ENCODE peak calls at places on chromosomes 2 and 18, in four cellular contexts. One of them, this sample, is unnamed.

GRCh38 chr18:41870817-41871216 is 84.2 kb upstream of the PIK3C3 start:
- DNase-seq in heart right ventricle: no peak
- DNase-seq in epithelial cell of esophagus: peak; percentile 83
- DNase-seq in BJ: no peak
- DNase-seq in this sample: peak; percentile 59

GRCh38 chr2:191637182-191638078 is 40.5 kb upstream of the NABP1 start:
- DNase-seq in heart right ventricle: no peak
- DNase-seq in epithelial cell of esophagus: peak; percentile 92
- DNase-seq in BJ: no peak
- DNase-seq in this sample: peak; percentile 36

GRCh38 chr2:144183744-144184143 is 336.2 kb downstream of the ZEB2 start:
- DNase-seq in heart right ventricle: no peak
- DNase-seq in epithelial cell of esophagus: no peak
- DNase-seq in BJ: peak; percentile 76
- DNase-seq in this sample: no peak

GRCh38 chr2:215136669-215137328 is 1.6 kb downstream of the ABCA12 start:
- DNase-seq in heart right ventricle: no peak
- DNase-seq in epithelial cell of esophagus: peak; percentile 94
- DNase-seq in BJ: no peak
- DNase-seq in this sample: peak; percentile 65

GRCh38 chr2:221134718-221135117 is 437.4 kb downstream of the EPHA4 start:
- DNase-seq in heart right ventricle: no peak
- DNase-seq in epithelial cell of esophagus: no peak
- DNase-seq in BJ: no peak
- DNase-seq in this sample: no peak

GRCh38 chr2:183248866-183249567 is 124.8 kb downstream of the NUP35 start:
- DNase-seq in heart right ventricle: no peak
- DNase-seq in epithelial cell of esophagus: peak; percentile 56
- DNase-seq in BJ: no peak
- DNase-seq in this sample: peak; percentile 54

GRCh38 chr2:222797308-222797707 is 63.5 kb upstream of the ACSL3 start:
- DNase-seq in heart right ventricle: no peak
- DNase-seq in epithelial cell of esophagus: no peak
- DNase-seq in BJ: peak; percentile 17
- DNase-seq in this sample: peak; percentile 53

GRCh38 chr2:207879536-207879935 is 109.8 kb upstream of the FZD5 start:
- DNase-seq in heart right ventricle: no peak
- DNase-seq in epithelial cell of esophagus: peak; percentile 6
- DNase-seq in BJ: peak; percentile 61
- DNase-seq in this sample: no peak

GRCh38 chr2:7031424-7032245 is 114.4 kb downstream of the RNF144A start:
- DNase-seq in heart right ventricle: no peak
- DNase-seq in epithelial cell of esophagus: peak; percentile 55
- DNase-seq in BJ: no peak
- DNase-seq in this sample: peak; percentile 99

GRCh38 chr2:95099910-95100309 is 21.7 kb downstream of the MRPS5 start:
- DNase-seq in heart right ventricle: no peak
- DNase-seq in epithelial cell of esophagus: no peak
- DNase-seq in BJ: no peak
- DNase-seq in this sample: no peak

GRCh38 chr2:908568-908967 is 42.1 kb upstream of the SNTG2 start:
- DNase-seq in heart right ventricle: no peak
- DNase-seq in epithelial cell of esophagus: no peak
- DNase-seq in BJ: no peak
- DNase-seq in this sample: no peak

GRCh38 chr2:105125428-105125827 is 87.6 kb downstream of the MRPS9 start:
- DNase-seq in heart right ventricle: no peak
- DNase-seq in epithelial cell of esophagus: no peak
- DNase-seq in BJ: no peak
- DNase-seq in this sample: no peak

GRCh38 chr2:96830064-96830562 is 13.7 kb downstream of the ANKRD23 start:
- DNase-seq in heart right ventricle: no peak
- DNase-seq in epithelial cell of esophagus: no peak
- DNase-seq in BJ: no peak
- DNase-seq in this sample: no peak
- TF ChIP-seq CTCF in heart right ventricle: no peak
- TF ChIP-seq CTCF in epithelial cell of esophagus: no peak
- TF ChIP-seq CTCF in BJ: no peak
- TF ChIP-seq CTCF in this sample: no peak

DNA sequence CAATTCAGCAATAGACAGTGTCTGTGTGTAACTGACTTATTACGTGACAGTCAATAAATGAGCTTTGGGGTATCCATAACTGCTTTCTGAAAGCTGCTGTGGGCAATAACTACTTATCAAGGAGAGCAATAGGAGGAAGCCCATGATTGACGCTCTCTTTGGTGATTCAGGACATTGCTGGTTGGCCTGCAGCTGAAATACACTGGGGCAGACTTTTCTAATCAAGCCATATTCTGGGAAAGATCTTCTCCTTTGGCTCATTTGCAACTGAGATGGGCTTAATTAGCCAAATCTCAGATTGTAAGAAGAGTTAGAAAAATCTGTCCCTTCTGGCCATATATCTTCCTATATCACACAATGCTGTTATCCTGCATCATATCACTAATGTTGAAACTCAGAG is 24.0 kb upstream of the CCBE1 start:
- DNase-seq in heart right ventricle: no peak
- DNase-seq in epithelial cell of esophagus: no peak
- DNase-seq in BJ: no peak
- DNase-seq in this sample: no peak
- TF ChIP-seq CTCF in heart right ventricle: no peak
- TF ChIP-seq CTCF in epithelial cell of esophagus: no peak
- TF ChIP-seq CTCF in BJ: no peak
- TF ChIP-seq CTCF in this sample: no peak

DNA sequence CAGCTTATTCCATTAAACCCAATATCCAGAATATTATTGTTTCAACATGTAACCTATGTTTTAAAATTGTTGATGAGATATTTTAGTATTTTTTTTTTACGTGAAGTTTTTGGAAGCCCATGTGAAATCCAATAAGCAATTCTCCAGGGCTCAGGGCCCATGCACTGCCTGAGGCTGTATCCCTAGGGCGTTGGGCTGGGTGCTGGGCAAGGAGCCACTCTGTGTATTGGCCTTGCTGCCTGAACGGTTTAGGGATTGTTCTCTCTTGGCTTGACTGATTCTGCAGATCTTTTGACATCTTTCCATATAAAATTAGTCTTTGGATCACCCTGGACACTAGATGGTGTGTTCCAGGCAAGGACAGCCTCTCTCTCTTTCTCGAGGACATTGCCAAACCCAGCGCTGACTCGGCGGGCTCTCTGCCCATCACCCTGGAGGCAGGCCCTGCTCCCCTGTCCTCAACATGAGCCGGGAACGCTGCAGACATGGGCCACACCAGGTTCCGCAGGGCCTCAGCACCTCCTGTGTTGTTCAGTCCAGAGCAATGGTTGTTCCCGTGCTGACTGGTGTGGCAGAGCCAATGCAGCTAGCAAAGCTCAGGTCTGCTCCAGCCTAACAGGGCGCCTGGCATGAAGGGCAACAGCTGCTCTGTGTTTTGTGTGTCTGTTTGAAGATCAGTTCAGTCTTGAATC is 163.0 kb downstream of the SEPTIN10 start:
- DNase-seq in heart right ventricle: peak; percentile 51
- DNase-seq in epithelial cell of esophagus: no peak
- DNase-seq in BJ: no peak
- DNase-seq in this sample: no peak
- TF ChIP-seq CTCF in heart right ventricle: no peak
- TF ChIP-seq CTCF in epithelial cell of esophagus: no peak
- TF ChIP-seq CTCF in BJ: no peak
- TF ChIP-seq CTCF in this sample: no peak

GRCh38 chr2:141618457-141618856 is 512.4 kb downstream of the LRP1B start:
- DNase-seq in heart right ventricle: no peak
- DNase-seq in epithelial cell of esophagus: no peak
- DNase-seq in BJ: no peak
- DNase-seq in this sample: no peak
- TF ChIP-seq CTCF in heart right ventricle: no peak
- TF ChIP-seq CTCF in epithelial cell of esophagus: no peak
- TF ChIP-seq CTCF in BJ: no peak
- TF ChIP-seq CTCF in this sample: no peak

GRCh38 chr2:22043784-22044183 is 920.0 kb downstream of the TDRD15 start:
- DNase-seq in heart right ventricle: no peak
- DNase-seq in epithelial cell of esophagus: no peak
- DNase-seq in BJ: no peak
- DNase-seq in this sample: no peak
- TF ChIP-seq CTCF in heart right ventricle: no peak
- TF ChIP-seq CTCF in epithelial cell of esophagus: no peak
- TF ChIP-seq CTCF in BJ: no peak
- TF ChIP-seq CTCF in this sample: no peak

DNA sequence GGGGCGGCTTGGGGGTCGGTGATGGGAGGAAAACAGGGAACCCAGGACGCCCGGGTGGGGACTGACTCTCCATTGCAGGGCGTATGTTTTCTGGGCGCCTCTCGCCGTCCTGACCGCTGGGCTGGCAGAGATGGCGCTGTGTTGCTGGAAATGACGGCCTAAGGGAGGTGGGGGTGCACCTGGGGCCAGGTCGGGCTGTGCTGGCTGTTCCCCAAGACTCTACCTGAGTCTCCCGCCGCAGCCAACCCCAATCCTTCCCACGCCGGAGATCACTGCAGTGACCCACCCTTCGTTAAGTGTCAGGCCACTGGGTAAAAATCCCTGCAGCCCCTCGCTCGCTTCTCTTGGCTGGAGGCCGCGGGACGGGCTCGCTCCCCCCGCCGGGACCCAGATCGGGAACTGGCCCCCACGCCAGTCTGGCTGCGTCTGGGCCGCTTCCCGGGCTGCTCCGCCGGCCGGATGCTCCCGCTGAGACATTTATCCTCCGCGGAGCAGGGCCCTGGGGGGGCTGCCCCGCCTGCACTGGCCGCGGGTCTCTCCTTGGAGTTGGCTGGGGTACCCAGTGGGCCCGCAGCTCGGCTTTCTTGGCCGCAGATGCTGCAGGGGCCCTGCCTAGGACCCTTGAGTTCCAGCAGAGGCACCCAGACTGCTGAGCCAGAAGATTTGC is 7.8 kb upstream of the ARMC9 start:
- DNase-seq in heart right ventricle: peak; percentile 73
- DNase-seq in epithelial cell of esophagus: peak; percentile 15
- DNase-seq in BJ: no peak
- DNase-seq in this sample: no peak
- TF ChIP-seq CTCF in heart right ventricle: no peak
- TF ChIP-seq CTCF in epithelial cell of esophagus: no peak
- TF ChIP-seq CTCF in BJ: no peak
- TF ChIP-seq CTCF in this sample: no peak

GRCh38 chr2:241994086-241994485 is 124.6 kb downstream of the RTP5 start:
- DNase-seq in heart right ventricle: no peak
- DNase-seq in epithelial cell of esophagus: no peak
- DNase-seq in BJ: no peak
- DNase-seq in this sample: no peak

GRCh38 chr2:241994556-241995213 is 125.2 kb downstream of the RTP5 start:
- DNase-seq in heart right ventricle: no peak
- DNase-seq in epithelial cell of esophagus: no peak
- DNase-seq in BJ: no peak
- DNase-seq in this sample: no peak

GRCh38 chr2:241991236-241991635 is 121.7 kb downstream of the RTP5 start:
- DNase-seq in heart right ventricle: no peak
- DNase-seq in epithelial cell of esophagus: no peak
- DNase-seq in BJ: no peak
- DNase-seq in this sample: no peak

GRCh38 chr2:241993386-241994005 is 124.0 kb downstream of the RTP5 start:
- DNase-seq in heart right ventricle: no peak
- DNase-seq in epithelial cell of esophagus: no peak
- DNase-seq in BJ: no peak
- DNase-seq in this sample: no peak

DNA sequence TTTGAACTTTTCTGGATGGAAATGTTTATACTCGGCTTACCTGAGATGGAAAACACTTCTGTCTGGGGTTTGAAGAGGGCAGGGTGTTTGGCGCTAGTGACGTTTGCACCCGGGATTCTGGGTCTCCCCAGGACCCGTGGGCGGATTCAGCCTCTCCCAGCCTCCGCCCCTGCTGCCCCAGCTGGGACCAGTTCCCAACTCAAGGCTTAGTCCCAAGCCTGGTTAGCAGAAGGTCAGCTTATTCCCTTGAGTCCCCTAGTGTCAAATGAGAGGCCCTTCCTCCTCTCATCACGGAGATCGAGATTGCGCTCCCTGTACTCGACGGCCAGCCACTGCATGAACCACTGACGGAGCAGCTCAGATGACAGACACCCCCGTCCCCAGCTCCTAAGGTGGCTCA is 123.2 kb downstream of the RTP5 start:
- DNase-seq in heart right ventricle: no peak
- DNase-seq in epithelial cell of esophagus: no peak
- DNase-seq in BJ: no peak
- DNase-seq in this sample: no peak
- TF ChIP-seq CTCF in heart right ventricle: no peak
- TF ChIP-seq CTCF in epithelial cell of esophagus: no peak
- TF ChIP-seq CTCF in BJ: no peak
- TF ChIP-seq CTCF in this sample: no peak